ENCODE peak calls at places on chromosomes 3 and 15, in four cellular contexts. E is HCT116, Q is GM10248, F is WTC11. O is an unnamed sample.

GRCh38 chr15:69080203-69080957 is 65.9 kb downstream of the NOX5 start:
- DNase-seq in F (peak), E (no peak), Q (no peak), O (no peak)

GRCh38 chr3:193488741-193489140 is 66.0 kb downstream of the ATP13A4 start:
- DNase-seq in E (no peak), Q (no peak), F (no peak), O (no peak)

GRCh38 chr3:24502690-24503089 is 8.0 kb upstream of the THRB start:
- DNase-seq in Q (no peak), E (no peak), F (no peak), O (no peak)

GRCh38 chr3:32819581-32820348 is 2.0 kb downstream of the TRIM71 start:
- DNase-seq in F (no peak), E (no peak), Q (no peak), O (no peak)

GRCh38 chr15:78055923-78056713 is 21.4 kb downstream of the TBC1D2B start:
- DNase-seq in E (no peak), Q (no peak), F (peak), O (no peak)

GRCh38 chr3:105173972-105174371 is 192.7 kb upstream of the ALCAM start:
- DNase-seq in Q (no peak), F (no peak), E (no peak), O (no peak)

GRCh38 chr3:139559541-139559940 is 20.0 kb upstream of the RBP1 start:
- DNase-seq in Q (no peak), E (no peak), F (no peak), O (no peak)

GRCh38 chr3:4948395-4948794 is 30.8 kb upstream of the BHLHE40 start:
- DNase-seq in F (no peak), E (no peak), Q (no peak), O (no peak)

GRCh38 chr15:90286678-90287077 is 21.2 kb downstream of the NGRN start:
- DNase-seq in F (no peak), E (no peak), Q (peak), O (no peak)

GRCh38 chr3:130894130-130894872 is 417 bp downstream of the ATP2C1 start:
- DNase-seq in F (peak), E (no peak), Q (peak), O (no peak)

GRCh38 chr3:115251509-115251908 is 104.4 kb upstream of the ZBTB20 start:
- DNase-seq in F (no peak), E (no peak), Q (no peak), O (no peak)

GRCh38 chr3:181464033-181464694 is 247.6 kb upstream of the SOX2 start:
- DNase-seq in Q (no peak), E (no peak), F (no peak), O (no peak)

GRCh38 chr3:105502333-105502732 is 135.6 kb downstream of the ALCAM start:
- DNase-seq in Q (no peak), E (no peak), F (no peak), O (no peak)

GRCh38 chr3:38541800-38542199 is 45.7 kb downstream of the EXOG start:
- DNase-seq in E (no peak), Q (no peak), F (no peak), O (peak)

GRCh38 chr3:31305324-31305723 is 227.4 kb upstream of the STT3B start:
- DNase-seq in E (no peak), F (no peak), Q (no peak), O (no peak)

GRCh38 chr3:20125912-20126311 is 60.1 kb downstream of the SGO1 start:
- DNase-seq in E (no peak), Q (peak), F (no peak), O (no peak)

GRCh38 chr3:114214542-114215341 is 22.6 kb downstream of the ZNF80 start:
- DNase-seq in F (no peak), E (no peak), Q (no peak), O (no peak)

GRCh38 chr15:29925227-29926082 is 103.2 kb upstream of the TJP1 start:
- DNase-seq in F (peak), E (peak), Q (peak), O (peak)

GRCh38 chr3:96843505-96844203 is 29.3 kb downstream of the EPHA6 start:
- DNase-seq in F (no peak), Q (no peak), E (no peak), O (no peak)

GRCh38 chr3:152780553-152780952 is 54.4 kb upstream of the P2RY1 start:
- DNase-seq in F (no peak), Q (no peak), E (no peak), O (no peak)

GRCh38 chr3:148211725-148212124 is 486.0 kb upstream of the AGTR1 start:
- DNase-seq in F (no peak), Q (no peak), E (peak), O (no peak)

GRCh38 chr3:59425942-59426341 is 376.1 kb upstream of the CFAP20DC start:
- DNase-seq in Q (no peak), F (no peak), E (no peak), O (no peak)

GRCh38 chr3:157527471-157527881 is 24.3 kb upstream of the VEPH1 start:
- DNase-seq in Q (no peak), E (no peak), F (no peak), O (no peak)

GRCh38 chr3:133991637-133992036 is 38.1 kb downstream of the SLCO2A1 start:
- DNase-seq in F (no peak), Q (no peak), E (no peak), O (no peak)

GRCh38 chr3:59609967-59610366 is 560.1 kb upstream of the CFAP20DC start:
- DNase-seq in E (no peak), Q (no peak), F (no peak), O (peak)

GRCh38 chr15:98896802-98897732 is 110.5 kb downstream of the PGPEP1L start:
- DNase-seq in E (peak), F (no peak), Q (no peak), O (no peak)

GRCh38 chr3:38039899-38040261 is 872 bp downstream of the DLEC1 start:
- DNase-seq in E (no peak), Q (peak), F (no peak), O (no peak)

GRCh38 chr15:40003491-40003916 is 35.5 kb downstream of the SRP14 start:
- DNase-seq in F (no peak), Q (no peak), E (no peak), O (no peak)

GRCh38 chr3:94936023-94936580 is 873.2 kb downstream of the NSUN3 start:
- DNase-seq in E (no peak), Q (no peak), F (no peak), O (no peak)

GRCh38 chr3:117105650-117106049 is 396.1 kb downstream of the TUSC7 start:
- DNase-seq in Q (no peak), E (no peak), F (no peak), O (no peak)

GRCh38 chr3:106034313-106034712 is 165.5 kb upstream of the CBLB start:
- DNase-seq in E (no peak), Q (no peak), F (no peak), O (no peak)

GRCh38 chr3:185677146-185677829 is 91.2 kb downstream of the SENP2 start:
- DNase-seq in F (no peak), Q (peak), E (peak), O (no peak)

GRCh38 chr3:32307591-32307990 is 69.1 kb downstream of the CMTM8 start:
- DNase-seq in F (no peak), E (no peak), Q (no peak), O (no peak)

GRCh38 chr3:112738366-112738765 is 97.4 kb upstream of the CCDC80 start:
- DNase-seq in Q (no peak), E (no peak), F (no peak), O (no peak)

GRCh38 chr3:151798476-151798875 is 15.4 kb upstream of the AADAC start:
- DNase-seq in F (no peak), E (no peak), Q (no peak), O (no peak)

GRCh38 chr3:16145176-16145575 is 29.3 kb upstream of the GALNT15 start:
- DNase-seq in E (no peak), F (no peak), Q (no peak), O (no peak)

GRCh38 chr3:50194903-50195500 is 3.6 kb downstream of the GNAT1 start:
- DNase-seq in F (peak), Q (peak), E (peak), O (no peak)

GRCh38 chr3:181855825-181856224 is 144.1 kb downstream of the SOX2 start:
- DNase-seq in Q (no peak), E (no peak), F (no peak), O (no peak)

GRCh38 chr15:25985179-25985578 is 122.1 kb upstream of the ATP10A start:
- DNase-seq in E (no peak), F (no peak), Q (no peak), O (no peak)

GRCh38 chr15:25982736-25983135 is 119.6 kb upstream of the ATP10A start:
- DNase-seq in Q (no peak), F (no peak), E (no peak), O (no peak)

DNA sequence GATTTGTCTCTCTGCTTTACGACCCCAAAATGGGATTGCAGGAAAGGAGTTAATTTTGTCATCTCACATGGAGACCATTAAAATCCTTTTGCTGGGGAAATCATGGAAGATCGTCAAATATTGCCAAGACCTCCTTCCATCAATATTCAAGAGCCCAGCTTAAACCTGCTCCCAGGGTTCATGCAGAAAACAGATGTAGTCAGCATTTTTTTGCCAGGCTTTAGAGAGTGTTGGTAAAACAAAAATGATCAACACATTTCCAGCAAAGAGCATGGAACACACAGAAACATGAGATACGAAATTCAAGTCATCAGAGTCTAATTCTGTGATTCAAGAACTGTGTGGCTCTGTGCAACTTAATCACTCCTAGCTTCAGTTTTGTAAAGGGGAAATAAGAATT is 118.0 kb upstream of the ATP10A start:
- DNase-seq in Q (no peak), E (no peak), F (no peak), O (no peak)
- TF ChIP-seq CTCF in Q (no peak), E (no peak), F (no peak), O (no peak)

GRCh38 chr15:89243691-89244511 is at the start of gene FANCI:
- DNase-seq in F (peak), E (peak), Q (peak), O (peak)
- TF ChIP-seq CTCF in F (peak), E (peak), Q (peak), O (peak)

DNA sequence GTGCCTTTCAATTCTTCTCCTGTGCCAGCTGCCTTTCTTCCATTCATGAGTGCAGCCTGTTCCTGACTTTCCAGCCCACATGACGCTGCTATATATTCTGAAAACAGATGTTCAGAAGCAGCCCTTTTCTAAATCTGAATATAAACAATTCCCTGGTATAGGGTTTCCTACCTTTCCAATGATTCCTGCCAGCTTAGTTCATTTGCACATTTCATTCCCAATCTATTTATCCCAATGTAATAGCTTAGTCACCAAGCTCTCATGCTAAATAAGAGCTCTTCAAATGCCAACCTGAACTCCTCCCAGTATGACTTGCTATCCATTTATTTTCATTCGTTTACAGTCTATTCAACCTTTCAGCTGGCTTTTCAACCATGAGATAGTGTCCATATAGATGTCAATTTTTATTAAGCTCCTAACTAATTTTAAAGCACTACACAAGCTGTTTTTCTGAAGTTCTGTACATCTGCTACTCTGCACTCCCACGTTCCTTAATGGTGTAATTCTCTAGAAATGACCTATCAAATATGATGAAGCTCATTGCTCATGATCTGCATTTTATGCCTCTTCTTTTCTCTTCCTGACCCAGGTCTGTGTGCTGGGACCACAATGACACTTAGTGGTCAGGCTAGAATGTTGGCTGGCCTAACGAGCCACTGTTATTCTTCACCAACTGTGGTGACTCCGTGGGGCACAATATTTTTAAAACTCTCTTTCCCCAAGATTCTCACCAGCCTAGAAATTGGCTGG is 605.0 kb upstream of the TBL1XR1 start:
- DNase-seq in Q (no peak), E (no peak), F (no peak), O (no peak)
- TF ChIP-seq CTCF in Q (no peak), E (no peak), F (no peak), O (no peak)

GRCh38 chr3:123941150-123941941 is 19.7 kb downstream of the CCDC14 start:
- DNase-seq in E (no peak), F (no peak), Q (no peak), O (no peak)
- TF ChIP-seq CTCF in E (no peak), F (no peak), Q (no peak), O (peak)

DNA sequence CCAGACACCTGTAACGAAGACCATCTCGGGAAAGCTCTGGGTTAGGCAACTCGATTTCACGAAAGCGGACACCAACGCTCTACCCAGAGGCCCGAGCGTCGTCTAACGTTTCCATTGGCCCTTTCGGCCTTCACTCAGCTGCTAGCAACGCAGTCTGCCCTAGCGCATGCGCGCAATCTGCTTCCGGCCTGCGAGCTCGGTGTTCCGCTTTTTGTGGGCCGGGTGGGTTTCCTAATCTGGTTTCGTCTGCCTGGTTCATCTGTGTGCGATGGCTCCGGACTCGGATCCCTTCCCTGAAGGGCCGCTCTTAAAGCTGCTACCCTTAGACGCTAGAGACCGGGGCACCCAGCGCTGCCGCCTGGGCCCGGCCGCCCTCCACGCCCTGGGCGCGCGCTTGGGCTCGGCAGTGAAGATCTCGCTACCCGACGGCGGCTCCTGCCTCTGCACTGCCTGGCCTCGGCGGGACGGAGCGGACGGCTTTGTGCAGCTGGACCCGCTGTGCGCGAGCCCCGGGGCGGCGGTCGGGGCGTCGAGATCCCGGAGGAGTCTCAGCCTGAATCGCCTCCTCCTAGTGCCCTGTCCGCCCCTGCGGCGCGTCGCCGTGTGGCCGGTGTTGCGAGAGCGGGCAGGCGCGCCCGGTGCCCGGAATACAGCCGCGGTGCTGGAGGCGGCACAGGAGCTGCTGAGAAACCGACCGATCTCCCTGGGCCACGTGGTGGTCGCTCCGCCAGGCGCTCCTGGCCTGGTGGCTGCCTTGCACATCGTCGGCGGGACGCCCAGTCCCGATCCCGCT is 24.0 kb upstream of the GATM start:
- DNase-seq in E (peak), F (peak), Q (peak), O (peak)
- TF ChIP-seq CTCF in E (no peak), F (no peak), Q (no peak), O (no peak)

DNA sequence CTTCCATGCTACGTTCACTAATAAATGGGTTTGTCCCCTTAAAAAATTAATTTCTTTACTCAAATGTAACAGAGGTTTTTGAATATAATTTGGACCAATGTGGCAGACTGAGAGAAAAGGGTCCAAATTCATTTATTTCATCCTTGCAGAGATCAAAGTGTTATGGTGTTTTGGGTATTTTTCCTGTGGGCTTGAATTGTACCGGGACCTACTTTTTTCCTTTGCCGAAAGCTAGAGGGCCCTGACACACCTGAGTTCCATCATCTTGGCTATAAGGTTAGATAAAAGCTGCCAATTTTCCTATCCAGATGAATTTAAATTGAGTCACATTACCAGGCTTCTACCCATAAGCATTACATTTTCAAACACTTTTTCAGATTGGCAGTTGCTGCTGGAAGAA is 893 bp downstream of the CCNB2 start:
- DNase-seq in F (no peak), Q (peak), E (no peak), O (no peak)
- TF ChIP-seq CTCF in F (no peak), Q (no peak), E (peak), O (peak)

GRCh38 chr15:73683257-73683623 is 943 bp upstream of the CD276 start:
- DNase-seq in E (no peak), Q (no peak), F (no peak), O (no peak)

GRCh38 chr15:73681856-73682596 is 2.2 kb upstream of the CD276 start:
- DNase-seq in F (no peak), Q (no peak), E (no peak), O (no peak)

GRCh38 chr15:73685561-73685960 is 1.4 kb downstream of the CD276 start:
- DNase-seq in Q (no peak), E (no peak), F (no peak), O (no peak)

GRCh38 chr15:73682597-73683090 is 1.5 kb upstream of the CD276 start:
- DNase-seq in E (no peak), F (no peak), Q (no peak), O (no peak)

DNA sequence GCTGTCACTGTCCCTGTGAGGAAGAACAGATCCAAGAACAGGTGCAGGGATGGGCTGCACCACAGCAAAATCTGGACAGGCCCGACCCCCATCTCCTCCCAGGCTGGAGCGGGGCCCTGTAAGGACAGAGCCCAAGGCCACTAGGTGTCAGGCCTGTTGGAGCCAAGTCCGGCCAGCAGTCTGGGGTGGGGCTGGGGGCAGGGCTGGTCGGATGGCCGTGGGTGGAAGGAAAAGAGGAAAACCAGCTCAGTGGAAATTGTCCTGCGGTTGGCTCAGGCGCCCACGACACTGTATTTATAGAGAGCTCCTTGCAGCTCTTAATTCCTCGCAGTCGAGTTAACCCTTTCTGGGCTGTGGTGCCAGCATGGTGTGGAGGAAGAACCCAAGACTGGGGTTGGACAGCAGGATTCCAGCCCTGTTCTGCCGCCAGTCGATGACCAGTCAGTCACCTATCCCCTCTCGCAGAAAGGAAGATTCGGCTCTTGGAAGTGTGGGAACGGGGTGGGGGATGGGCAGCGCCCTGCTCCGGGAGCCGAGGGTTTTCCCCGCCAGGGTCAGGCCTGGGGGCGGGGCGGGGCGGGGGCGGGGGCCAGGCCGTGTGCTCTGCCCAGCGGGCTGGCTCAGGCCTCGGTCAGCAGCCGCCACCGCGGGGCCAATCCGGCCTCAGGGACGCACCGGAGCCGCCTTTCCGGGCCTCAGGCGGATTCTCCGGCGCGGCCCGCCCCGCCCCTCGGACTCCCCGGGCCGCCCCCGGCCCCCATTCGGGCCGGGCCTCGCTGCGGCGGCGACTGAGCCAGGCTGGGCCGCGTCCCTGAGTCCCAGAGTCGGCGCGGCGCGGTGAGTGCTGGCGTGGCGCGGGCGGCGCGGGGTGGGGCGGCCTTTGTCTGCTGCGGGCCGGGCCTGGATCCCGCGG is at the start of gene CD276:
- DNase-seq in F (peak), E (peak), Q (peak), O (peak)
- TF ChIP-seq CTCF in F (no peak), E (peak), Q (peak), O (no peak)